ENCODE peak calls at places on chromosomes 2 and 18, in six cellular contexts. R is SK-N-SH, K is HCT116, N is OCI-LY7, S is neural progenitor cell, B is PC-3. Q is an unnamed sample.

GRCh38 chr2:197309369-197310231 is 980 bp downstream of the ANKRD44 start:
- DNase-seq in R (peak; percentile 29), K (no peak), N (peak; percentile 63), S (peak; percentile 66), B (no peak), Q (peak; percentile 33)

GRCh38 chr2:231709636-231709980 is 1.3 kb downstream of the PTMA start:
- DNase-seq in R (no peak), K (no peak), N (peak; percentile 68), S (peak; percentile 53), B (no peak), Q (peak; percentile 72)

GRCh38 chr2:159396796-159397195 is 110.3 kb upstream of the WDSUB1 start:
- DNase-seq in R (peak; percentile 13), K (no peak), N (no peak), S (no peak), B (no peak), Q (no peak)

GRCh38 chr2:176093145-176093888 is 796 bp downstream of the HOXD13 start:
- DNase-seq in R (peak; percentile 73), K (no peak), N (no peak), S (peak; percentile 71), B (peak; percentile 25), Q (peak; percentile 88)

GRCh38 chr2:218722876-218723477 is 12.3 kb downstream of the TTLL4 start:
- DNase-seq in R (no peak), K (no peak), N (no peak), S (no peak), B (no peak), Q (no peak)

GRCh38 chr18:8854550-8854949 is 149.2 kb downstream of the MTCL1 start:
- DNase-seq in R (no peak), K (no peak), N (no peak), S (no peak), B (no peak), Q (no peak)

GRCh38 chr2:26945991-26946750 is 24.3 kb upstream of the MAPRE3 start:
- DNase-seq in R (no peak), K (no peak), N (no peak), S (peak; percentile 31), B (no peak), Q (no peak)

GRCh38 chr18:22324191-22325131 is 93.3 kb downstream of the CTAGE1 start:
- DNase-seq in R (no peak), K (no peak), N (no peak), S (peak; percentile 83), B (no peak), Q (peak; percentile 47)

GRCh38 chr18:49645836-49646235 is 84.0 kb downstream of the LIPG start:
- DNase-seq in R (no peak), K (no peak), N (no peak), S (no peak), B (no peak), Q (peak; percentile 79)

GRCh38 chr2:46749042-46749461 is 166.6 kb downstream of the MCFD2 start:
- DNase-seq in R (no peak), K (no peak), N (no peak), S (no peak), B (peak; percentile 90), Q (peak; percentile 83)

GRCh38 chr2:220855296-220855695 is 716.8 kb downstream of the EPHA4 start:
- DNase-seq in R (no peak), K (no peak), N (no peak), S (no peak), B (no peak), Q (peak; percentile 10)

GRCh38 chr2:15141211-15141610 is 419.9 kb downstream of the NBAS start:
- DNase-seq in R (no peak), K (no peak), N (peak; percentile 21), S (no peak), B (no peak), Q (no peak)

GRCh38 chr18:39274535-39274934 is 1708.9 kb upstream of the CELF4 start:
- DNase-seq in R (no peak), K (no peak), N (no peak), S (no peak), B (no peak), Q (peak; percentile 56)

GRCh38 chr18:35962320-35962719 is 10.2 kb upstream of the RMP24 start:
- DNase-seq in R (no peak), K (no peak), N (no peak), S (no peak), B (no peak), Q (no peak)

GRCh38 chr2:69735696-69736095 is 6.2 kb upstream of the ANXA4 start:
- DNase-seq in R (no peak), K (no peak), N (no peak), S (no peak), B (no peak), Q (no peak)

GRCh38 chr2:190625691-190626090 is 23.2 kb upstream of the NAB1 start:
- DNase-seq in R (no peak), K (no peak), N (no peak), S (no peak), B (no peak), Q (no peak)

GRCh38 chr2:46413111-46413510 is 66.3 kb upstream of the TMEM247 start:
- DNase-seq in R (no peak), K (no peak), N (no peak), S (no peak), B (no peak), Q (no peak)

GRCh38 chr2:144086965-144087364 is 433.0 kb downstream of the ZEB2 start:
- DNase-seq in R (no peak), K (no peak), N (no peak), S (no peak), B (peak; percentile 68), Q (peak; percentile 59)

GRCh38 chr2:199366406-199366805 is 91.3 kb downstream of the SATB2 start:
- DNase-seq in R (no peak), K (no peak), N (no peak), S (no peak), B (peak; percentile 78), Q (no peak)

GRCh38 chr2:180707867-180708205 is 272.6 kb upstream of the UBE2E3 start:
- DNase-seq in R (no peak), K (peak; percentile 16), N (no peak), S (peak; percentile 60), B (peak; percentile 93), Q (peak; percentile 96)

GRCh38 chr2:178477443-178478099 is 829 bp downstream of the FKBP7 start:
- DNase-seq in R (peak; percentile 34), K (no peak), N (peak; percentile 11), S (no peak), B (no peak), Q (no peak)

GRCh38 chr18:42141439-42141838 is 186.4 kb downstream of the PIK3C3 start:
- DNase-seq in R (no peak), K (no peak), N (no peak), S (no peak), B (peak; percentile 23), Q (peak; percentile 10)

GRCh38 chr2:128520787-128521186 is 202.1 kb upstream of the HS6ST1 start:
- DNase-seq in R (no peak), K (no peak), N (no peak), S (no peak), B (peak; percentile 75), Q (no peak)

GRCh38 chr2:54650612-54651011 is 72.8 kb upstream of the EML6 start:
- DNase-seq in R (no peak), K (no peak), N (no peak), S (no peak), B (no peak), Q (no peak)

GRCh38 chr18:35478520-35479435 is 19.0 kb downstream of the INO80C start:
- DNase-seq in R (no peak), K (peak; percentile 95), N (no peak), S (no peak), B (peak; percentile 83), Q (peak; percentile 95)

GRCh38 chr2:120587997-120588336 is 147.7 kb upstream of the GLI2 start:
- DNase-seq in R (no peak), K (no peak), N (no peak), S (no peak), B (no peak), Q (no peak)

GRCh38 chr2:120586507-120587283 is 149.0 kb upstream of the GLI2 start:
- DNase-seq in R (no peak), K (no peak), N (no peak), S (no peak), B (no peak), Q (no peak)

GRCh38 chr2:120589782-120590608 is 145.7 kb upstream of the GLI2 start:
- DNase-seq in R (no peak), K (no peak), N (no peak), S (no peak), B (peak; percentile 74), Q (peak; percentile 94)

GRCh38 chr2:120590841-120591240 is 144.8 kb upstream of the GLI2 start:
- DNase-seq in R (no peak), K (no peak), N (no peak), S (no peak), B (no peak), Q (no peak)

GRCh38 chr2:120587326-120587996 is 148.2 kb upstream of the GLI2 start:
- DNase-seq in R (no peak), K (no peak), N (no peak), S (peak; percentile 82), B (no peak), Q (no peak)
- H3K4me3 ChIP-seq in R (no peak overlapping the region), K (no peak overlapping the region), N (no peak overlapping the region), S (peak overlapping the region; percentile 52), B (no peak overlapping the region), Q (no peak overlapping the region)

GRCh38 chr2:222973237-222973636 is 78.8 kb upstream of the KCNE4 start:
- DNase-seq in R (no peak), K (no peak), N (no peak), S (no peak), B (peak; percentile 44), Q (no peak)
- TF ChIP-seq EZH2phosphoT487 in R (no peak), K (no peak), N (no peak), S (no peak), B (no peak), Q (no peak)

GRCh38 chr2:1744446-1745170 is at the start of gene PXDN:
- DNase-seq in R (peak; percentile 97), K (no peak), N (no peak), S (peak; percentile 76), B (peak; percentile 67), Q (peak; percentile 86)
- H3K4me3 ChIP-seq in R (peak within 1 kb of the TSS; percentile 84), K (peak within 1 kb of the TSS; percentile 43), N (no peak within 1 kb of the TSS), S (peak within 1 kb of the TSS; percentile 93), B (peak within 1 kb of the TSS; percentile 75), Q (peak within 1 kb of the TSS; percentile 95)

GRCh38 chr2:49261021-49261538 is 106.8 kb upstream of the FSHR start:
- DNase-seq in R (no peak), K (no peak), N (no peak), S (no peak), B (no peak), Q (no peak)

GRCh38 chr2:49255325-49256023 is 101.2 kb upstream of the FSHR start:
- DNase-seq in R (peak; percentile 33), K (no peak), N (no peak), S (no peak), B (peak; percentile 6), Q (peak; percentile 11)

GRCh38 chr2:49262815-49263560 is 108.7 kb upstream of the FSHR start:
- DNase-seq in R (no peak), K (no peak), N (no peak), S (no peak), B (no peak), Q (no peak)

GRCh38 chr2:49261791-49262190 is 107.5 kb upstream of the FSHR start:
- DNase-seq in R (no peak), K (no peak), N (no peak), S (no peak), B (no peak), Q (no peak)

DNA sequence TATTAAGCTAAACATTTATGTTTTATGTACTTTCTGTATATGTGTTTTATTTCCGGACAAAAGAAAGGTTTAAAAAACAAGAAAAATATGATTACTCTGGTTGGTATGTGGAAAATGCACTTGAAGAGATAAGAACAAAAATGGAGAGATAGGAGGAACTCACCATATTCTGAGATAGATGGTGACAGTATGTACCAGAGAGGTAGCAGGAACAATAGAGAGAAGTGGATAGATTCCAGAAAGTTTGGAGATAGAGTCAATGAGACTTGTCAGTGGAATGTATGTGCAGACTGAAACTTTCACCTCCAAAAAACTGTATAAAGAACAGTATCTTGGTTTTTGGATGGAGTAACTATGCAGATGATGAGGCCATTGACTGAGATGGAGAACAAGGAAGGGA is 105.6 kb upstream of the FSHR start:
- DNase-seq in R (no peak), K (no peak), N (no peak), S (no peak), B (no peak), Q (no peak)
- TF ChIP-seq EZH2phosphoT487 in R (no peak), K (no peak), N (no peak), S (no peak), B (no peak), Q (no peak)